ENCODE peak calls at places on chromosomes 16 and 17, in seven cellular contexts. S, P, V, K, F, W and I are unnamed samples.

GRCh38 chr17:30858556-30859250 is 26.9 kb downstream of the ATAD5 start:
- DNase-seq in F (no peak), V (no peak), P (no peak), W (no peak), K (no peak), S (no peak), I (no peak)

GRCh38 chr16:86383488-86384262 is 126.7 kb upstream of the FOXF1 start:
- DNase-seq in F (no peak), W (peak; percentile 38), P (no peak), K (no peak), S (peak; percentile 78), V (no peak), I (no peak)

GRCh38 chr16:73172621-73173312 is 124.8 kb upstream of the ZFHX3 start:
- DNase-seq in F (peak; percentile 87), W (peak; percentile 78), V (peak; percentile 87), K (peak; percentile 42), S (peak; percentile 67), P (no peak), I (no peak)

GRCh38 chr16:4763791-4764190 is 3.2 kb downstream of the ZNF500 start:
- DNase-seq in F (no peak), V (no peak), W (no peak), K (no peak), P (no peak), S (no peak), I (no peak)

GRCh38 chr17:82860606-82861392 is 21.0 kb upstream of the ZNF750 start:
- DNase-seq in W (no peak), S (no peak), V (no peak), P (no peak), F (no peak), K (no peak), I (no peak)

GRCh38 chr17:82343560-82343959 is 10.0 kb upstream of the SECTM1 start:
- DNase-seq in P (no peak), F (no peak), V (no peak), K (no peak), S (no peak), W (no peak), I (no peak)

GRCh38 chr17:50290074-50290702 is 15.9 kb downstream of the TMEM92 start:
- DNase-seq in K (peak; percentile 89), S (peak; percentile 96), W (peak; percentile 86), F (peak; percentile 62), P (no peak), V (peak; percentile 95), I (no peak)

GRCh38 chr17:38897176-38897575 is 27.3 kb downstream of the LASP1 start:
- DNase-seq in F (peak; percentile 70), P (no peak), W (peak; percentile 76), S (no peak), K (no peak), V (no peak), I (no peak)

GRCh38 chr17:75208161-75208560 is 2.7 kb downstream of the NUP85 start:
- DNase-seq in P (no peak), F (no peak), W (no peak), K (no peak), S (no peak), V (no peak), I (no peak)

GRCh38 chr16:81537721-81538561 is 93.3 kb downstream of the CMIP start:
- DNase-seq in W (no peak), V (no peak), F (no peak), S (no peak), K (no peak), P (no peak), I (no peak)

GRCh38 chr17:79814966-79815835 is 18.3 kb upstream of the CBX8 start:
- DNase-seq in K (peak; percentile 25), S (no peak), P (no peak), V (no peak), F (peak; percentile 46), W (peak; percentile 68), I (no peak)

GRCh38 chr16:4324479-4324868 is 8.6 kb downstream of the GLIS2 start:
- DNase-seq in V (no peak), S (no peak), P (no peak), W (no peak), K (no peak), F (no peak), I (no peak)

GRCh38 chr17:67386965-67387551 is 10.0 kb downstream of the PITPNC1 start:
- DNase-seq in V (no peak), K (peak; percentile 28), P (no peak), F (peak; percentile 67), S (no peak), W (peak; percentile 41), I (peak; percentile 64)

GRCh38 chr17:1979182-1979980 is 45.8 kb downstream of the RTN4RL1 start:
- DNase-seq in K (no peak), V (no peak), S (no peak), F (no peak), W (no peak), P (no peak), I (no peak)

GRCh38 chr17:12320286-12320685 is 299.6 kb downstream of the MAP2K4 start:
- DNase-seq in F (no peak), K (no peak), S (peak; percentile 55), P (no peak), V (no peak), W (no peak), I (no peak)

DNA sequence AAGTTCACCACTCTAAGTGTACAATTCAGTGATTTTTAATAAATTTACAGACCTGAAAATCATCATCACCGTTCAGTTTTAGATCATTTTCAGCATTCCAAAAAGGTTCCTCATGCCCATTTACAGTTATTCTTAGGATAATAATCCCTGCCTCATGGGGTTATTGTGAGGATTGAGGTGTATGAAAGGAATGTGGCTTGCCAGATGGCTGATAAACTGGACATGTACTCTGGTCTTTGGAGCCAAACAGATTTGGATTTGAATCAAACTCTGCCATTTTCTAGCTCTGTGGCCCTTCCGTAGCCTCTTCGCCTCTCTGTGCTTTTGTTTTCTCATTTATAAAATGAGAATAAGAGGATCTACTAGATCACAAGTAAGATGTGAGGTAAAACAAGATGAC is 53.9 kb upstream of the GPRC5B start:
- DNase-seq in K (no peak), V (no peak), F (no peak), S (no peak), W (no peak), P (no peak), I (no peak)
- H3K27me3 ChIP-seq in K (no peaks in the 10 kb centered on the region), V (no peaks in the 10 kb centered on the region), F (no peaks in the 10 kb centered on the region), S (no peaks in the 10 kb centered on the region), W (no peaks in the 10 kb centered on the region), P (no peaks in the 10 kb centered on the region), I (no peaks in the 10 kb centered on the region)

DNA sequence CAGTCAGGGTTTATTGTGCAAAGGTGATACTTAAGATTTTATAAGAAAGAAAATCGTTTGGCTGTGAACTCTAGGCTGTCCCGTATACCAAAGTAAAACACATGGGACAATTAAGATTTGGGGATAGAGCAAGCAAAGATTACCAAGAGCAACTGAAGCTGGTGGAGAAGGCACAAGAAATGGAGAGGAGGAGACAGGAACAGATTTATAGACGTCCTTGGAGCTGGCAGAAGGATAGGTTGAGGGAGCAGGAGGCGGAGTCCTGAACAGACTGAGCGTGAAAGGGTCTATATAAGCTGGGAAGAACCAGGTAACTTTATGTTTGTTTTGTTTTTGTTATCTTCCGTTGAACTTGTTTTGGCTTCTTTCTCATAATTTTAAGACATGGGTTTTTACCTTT is 3.8 kb downstream of the TNRC6C start:
- DNase-seq in V (no peak), P (no peak), K (no peak), W (no peak), F (no peak), S (no peak), I (no peak)
- H3K27me3 ChIP-seq in V (no peaks in the 10 kb centered on the region), P (no peaks in the 10 kb centered on the region), K (peaks cover 1% of the 10 kb centered on the region), W (no peaks in the 10 kb centered on the region), F (no peaks in the 10 kb centered on the region), S (peaks cover 4% of the 10 kb centered on the region), I (peaks cover 4% of the 10 kb centered on the region)

GRCh38 chr17:77746391-77746790 is 212.1 kb upstream of the TNRC6C start:
- DNase-seq in S (no peak), P (no peak), K (no peak), W (no peak), V (peak; percentile 34), F (no peak), I (no peak)

GRCh38 chr17:77748436-77748835 is 210.1 kb upstream of the TNRC6C start:
- DNase-seq in V (peak; percentile 38), S (no peak), P (peak; percentile 22), F (no peak), K (no peak), W (no peak), I (no peak)

GRCh38 chr17:77750427-77751043 is 208.0 kb upstream of the TNRC6C start:
- DNase-seq in V (peak; percentile 3), W (no peak), F (no peak), S (no peak), P (peak; percentile 20), K (no peak), I (no peak)

GRCh38 chr17:77746901-77747620 is 211.4 kb upstream of the TNRC6C start:
- DNase-seq in W (no peak), V (peak; percentile 17), P (no peak), F (peak; percentile 6), S (no peak), K (no peak), I (no peak)

DNA sequence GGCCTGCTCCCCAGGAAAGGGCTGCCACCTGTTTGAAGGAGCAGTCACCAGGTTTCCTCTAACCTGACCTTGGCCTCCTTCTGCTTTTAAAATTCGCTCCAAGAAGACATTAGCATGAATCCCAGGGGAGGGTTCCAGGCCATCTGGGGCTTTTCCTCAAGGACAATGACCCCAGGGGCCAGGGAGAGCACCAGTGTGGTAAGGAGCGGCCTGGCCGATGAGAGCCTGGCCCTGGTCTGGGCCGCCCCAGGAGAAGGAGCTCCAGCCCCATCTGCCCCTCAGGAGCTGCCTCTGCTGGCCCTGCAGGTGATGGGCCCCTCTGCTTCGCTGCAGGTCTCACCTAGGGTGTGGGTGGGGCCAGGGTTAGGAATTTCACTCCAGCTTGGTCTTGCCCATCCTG is 209.2 kb upstream of the TNRC6C start:
- DNase-seq in S (no peak), F (no peak), P (peak; percentile 33), K (no peak), W (no peak), V (peak; percentile 45), I (no peak)
- H3K27me3 ChIP-seq in S (peaks cover 14% of the 10 kb centered on the region), F (no peaks in the 10 kb centered on the region), P (no peaks in the 10 kb centered on the region), K (no peaks in the 10 kb centered on the region), W (no peaks in the 10 kb centered on the region), V (no peaks in the 10 kb centered on the region), I (no peaks in the 10 kb centered on the region)

DNA sequence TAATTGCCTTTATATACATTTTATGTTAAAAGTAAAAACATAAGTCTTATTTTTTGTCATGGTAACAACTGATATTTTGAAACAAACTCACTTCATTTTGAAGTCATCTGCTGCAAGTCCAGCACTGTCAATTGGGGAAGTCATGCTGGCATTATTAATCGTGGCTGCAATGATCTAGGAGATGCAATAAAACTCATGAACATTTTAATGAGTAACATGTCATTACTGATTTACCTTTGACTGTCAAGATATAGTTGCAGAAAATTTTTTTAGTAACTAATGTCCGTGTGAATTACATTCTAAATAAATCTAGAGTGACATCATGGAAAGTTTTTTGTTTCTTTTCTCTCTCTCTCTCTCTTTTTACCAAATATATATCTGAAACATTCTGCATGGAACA is 17.4 kb upstream of the KRT24 start:
- DNase-seq in V (no peak), S (no peak), K (no peak), F (no peak), W (no peak), P (no peak), I (no peak)
- H3K27me3 ChIP-seq in V (no peaks in the 10 kb centered on the region), S (peaks cover 9% of the 10 kb centered on the region), K (no peaks in the 10 kb centered on the region), F (no peaks in the 10 kb centered on the region), W (no peaks in the 10 kb centered on the region), P (no peaks in the 10 kb centered on the region), I (peaks cover 23% of the 10 kb centered on the region)

DNA sequence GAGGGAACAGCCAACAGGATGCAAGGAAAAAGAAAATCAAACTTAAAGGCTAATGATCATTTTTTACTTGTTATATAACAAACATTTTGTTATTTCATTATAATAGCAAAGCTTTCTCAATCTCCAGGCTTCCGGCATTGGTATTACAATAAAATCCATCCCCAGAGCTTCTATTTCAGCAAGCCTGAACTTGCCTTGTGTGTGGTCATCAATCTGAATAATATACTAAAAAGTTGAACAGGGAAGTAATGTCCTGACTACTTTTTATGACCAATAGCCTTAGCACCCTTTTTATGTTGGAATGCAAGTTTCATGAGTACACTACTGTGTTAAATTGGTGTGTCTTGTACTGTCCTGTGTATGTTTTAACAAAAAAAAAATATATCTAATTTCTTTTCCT is 27.1 kb upstream of the VWA3A start:
- DNase-seq in K (peak; percentile 80), P (no peak), F (no peak), V (no peak), W (no peak), S (no peak), I (no peak)
- H3K27me3 ChIP-seq in K (no peaks in the 10 kb centered on the region), P (no peaks in the 10 kb centered on the region), F (no peaks in the 10 kb centered on the region), V (no peaks in the 10 kb centered on the region), W (no peaks in the 10 kb centered on the region), S (no peaks in the 10 kb centered on the region), I (no peaks in the 10 kb centered on the region)